ENCODE peak calls at places on chromosomes 12 and 14, in six cellular contexts. Z, Q, M, P, L and B are unnamed samples.
A peak's percentile ranks its signal among the peaks of the same experiment; 100 is the strongest.

GRCh38 chr14:67491741-67492504 is 3.4 kb upstream of the TMEM229B start:
- DNase-seq in L (peak; percentile 63), Z (peak; percentile 35), M (peak; percentile 89), Q (no peak), P (no peak), B (no peak)

GRCh38 chr14:99603471-99603933 is 505 bp downstream of the CCDC85C start:
- DNase-seq in P (no peak), Z (peak; percentile 43), L (no peak), Q (peak; percentile 46), M (peak; percentile 29), B (peak; percentile 43)

GRCh38 chr12:54641089-54641488 is 6.4 kb upstream of the LACRT start:
- DNase-seq in M (no peak), Q (no peak), P (no peak), L (no peak), Z (no peak), B (no peak)

GRCh38 chr12:95633049-95633545 is 81.8 kb upstream of the USP44 start:
- DNase-seq in M (no peak), L (peak; percentile 38), Q (peak; percentile 85), Z (no peak), P (peak; percentile 55), B (peak; percentile 83)

GRCh38 chr12:114313910-114314309 is 92.0 kb downstream of the TBX5 start:
- DNase-seq in P (no peak), Z (no peak), M (no peak), L (no peak), Q (no peak), B (no peak)

GRCh38 chr12:115570271-115570777 is 707.2 kb downstream of the MED13L start:
- DNase-seq in Q (peak; percentile 13), M (peak; percentile 57), P (peak; percentile 18), L (no peak), Z (no peak), B (no peak)

GRCh38 chr14:65255029-65255545 is 152.8 kb upstream of the MAX start:
- DNase-seq in Q (peak; percentile 75), M (no peak), P (peak; percentile 66), Z (no peak), L (no peak), B (peak; percentile 58)

GRCh38 chr12:109981311-109981710 is 14.9 kb downstream of the GIT2 start:
- DNase-seq in L (no peak), P (no peak), M (no peak), Q (no peak), Z (no peak), B (no peak)

GRCh38 chr14:63026491-63026890 is 18.8 kb downstream of the KCNH5 start:
- DNase-seq in P (no peak), Q (no peak), M (no peak), Z (no peak), L (no peak), B (no peak)

GRCh38 chr12:46585854-46586621 is 213.5 kb upstream of the SLC38A2 start:
- DNase-seq in L (no peak), P (peak; percentile 93), Q (peak; percentile 70), M (no peak), Z (no peak), B (peak; percentile 22)

GRCh38 chr14:99515301-99516155 is 34.3 kb downstream of the CCNK start:
- DNase-seq in Q (no peak), Z (no peak), M (peak; percentile 11), L (peak; percentile 22), P (no peak), B (no peak)

GRCh38 chr12:89470741-89471504 is 53.7 kb downstream of the GALNT4 start:
- DNase-seq in Z (no peak), L (no peak), P (peak; percentile 77), M (no peak), Q (peak; percentile 71), B (peak; percentile 54)

GRCh38 chr12:28088566-28089277 is 101.5 kb upstream of the CCDC91 start:
- DNase-seq in Z (no peak), M (no peak), Q (peak; percentile 27), P (no peak), L (no peak), B (peak; percentile 61)

GRCh38 chr12:100868487-100868886 is 73.9 kb downstream of the ANO4 start:
- DNase-seq in L (no peak), Q (peak; percentile 56), M (no peak), P (peak; percentile 25), Z (no peak), B (peak; percentile 64)

GRCh38 chr12:12167847-12168246 is 97.1 kb downstream of the BCL2L14 start:
- DNase-seq in P (no peak), L (no peak), Q (no peak), Z (no peak), M (no peak), B (no peak)

GRCh38 chr14:76647699-76648298 is 113.5 kb upstream of the VASH1 start:
- DNase-seq in Q (peak; percentile 64), Z (no peak), P (peak; percentile 64), L (no peak), M (peak; percentile 37), B (peak; percentile 60)

GRCh38 chr12:105822131-105823103 is 316.3 kb downstream of the NUAK1 start:
- DNase-seq in P (no peak), L (no peak), Q (no peak), Z (no peak), M (no peak), B (peak; percentile 73)

GRCh38 chr12:90958995-90959394 is 4.0 kb upstream of the CCER1 start:
- DNase-seq in Q (peak; percentile 52), P (peak; percentile 50), L (no peak), Z (no peak), M (no peak), B (peak; percentile 43)
- TF ChIP-seq CTCF in Q (peak; percentile 28), P (peak; percentile 32), L (no peak), Z (peak; percentile 29), M (no peak), B (peak; percentile 54)

GRCh38 chr12:77060136-77060882 is 5.1 kb downstream of the E2F7 start:
- DNase-seq in Q (no peak), P (no peak), L (no peak), M (no peak), Z (no peak), B (no peak)
- H3K4me3 ChIP-seq in Q (no peak overlapping the region), P (no peak overlapping the region), L (no peak overlapping the region), M (no peak overlapping the region), Z (no peak overlapping the region), B (no peak overlapping the region)

DNA sequence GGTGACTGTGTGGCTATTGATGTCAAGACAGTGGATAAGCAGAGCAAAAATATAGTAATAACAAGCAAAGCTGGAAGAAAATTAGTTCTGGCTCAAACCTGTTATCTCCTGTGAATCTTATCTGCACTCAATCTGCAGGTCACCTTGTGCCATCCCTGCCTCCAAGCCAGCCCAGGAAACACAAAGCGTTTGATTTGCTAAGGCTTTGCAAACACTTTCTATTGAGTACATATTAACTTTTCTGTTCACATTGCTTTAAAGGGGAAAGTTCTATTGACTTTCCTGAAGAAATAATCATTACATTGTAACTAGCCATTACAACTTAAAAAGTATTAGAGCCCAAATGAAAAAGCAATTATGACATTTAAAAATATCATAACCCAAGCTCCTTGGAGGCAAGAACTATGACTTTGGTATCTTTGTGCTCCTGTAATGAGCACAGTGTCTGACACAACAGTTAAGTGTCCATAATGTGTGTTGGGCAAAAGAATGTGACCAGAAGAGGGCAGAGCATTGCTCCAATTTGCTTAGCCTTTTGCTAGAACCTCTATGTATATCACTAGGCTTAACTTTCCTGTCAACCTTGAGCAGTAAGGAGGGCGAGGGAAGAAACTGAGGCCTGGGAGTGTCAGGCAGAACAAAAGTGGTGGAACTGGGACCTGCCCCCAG is 24.7 kb downstream of the SERPINA3 start:
- DNase-seq in P (no peak), L (no peak), M (no peak), Z (no peak), Q (peak; percentile 4), B (peak; percentile 5)
- TF ChIP-seq CTCF in P (peak; percentile 12), L (no peak), M (peak; percentile 51), Z (peak; percentile 13), Q (no peak), B (peak; percentile 17)

GRCh38 chr14:20622816-20623291 is 18.6 kb downstream of the OR6S1 start:
- DNase-seq in M (no peak), L (no peak), Z (no peak), Q (no peak), P (no peak), B (no peak)
- H3K4me3 ChIP-seq in M (no peak overlapping the region), L (no peak overlapping the region), Z (no peak overlapping the region), Q (no peak overlapping the region), P (no peak overlapping the region), B (no peak overlapping the region)